ENCODE peak calls at places on chromosomes 12 and 14, in five cellular contexts. I is psoas muscle; B is activated B cell treated with CpG ODN at 0.5 μM for 24 hours; N is AG04450; R is CD4-positive, alpha-beta T cell. M is an unnamed sample.

GRCh38 chr12:92503977-92504966 is 198.5 kb upstream of the PLEKHG7 start:
- DNase-seq in N (no peak), I (peak), B (no peak), R (no peak), M (no peak)

GRCh38 chr12:18139989-18140596 is 50.1 kb upstream of the RERGL start:
- DNase-seq in N (no peak), I (no peak), B (no peak), R (no peak), M (no peak)

GRCh38 chr14:61102549-61103466 is 121.8 kb downstream of the SLC38A6 start:
- DNase-seq in I (no peak), B (no peak), R (no peak), N (no peak), M (no peak)

GRCh38 chr12:92028039-92028709 is 117.5 kb downstream of the BTG1 start:
- DNase-seq in B (no peak), R (no peak), N (no peak), I (no peak), M (no peak)

GRCh38 chr14:95519699-95520098 is 3.2 kb upstream of the SYNE3 start:
- DNase-seq in N (no peak), B (no peak), R (no peak), I (peak), M (no peak)

GRCh38 chr12:104478396-104479140 is 21.8 kb downstream of the CHST11 start:
- DNase-seq in B (no peak), N (no peak), R (no peak), I (no peak), M (no peak)

GRCh38 chr12:114636723-114637480 is 47.1 kb downstream of the TBX3 start:
- DNase-seq in B (no peak), I (no peak), R (no peak), N (no peak), M (no peak)

GRCh38 chr12:54210400-54210790 is 21.6 kb upstream of the SMUG1 start:
- DNase-seq in I (no peak), N (no peak), R (no peak), B (no peak), M (no peak)

GRCh38 chr12:116528067-116528466 is 31.1 kb upstream of the MAP1LC3B2 start:
- DNase-seq in N (no peak), R (no peak), I (no peak), B (no peak), M (no peak)

GRCh38 chr12:124744659-124745467 is 118.8 kb downstream of the SCARB1 start:
- DNase-seq in B (no peak), N (no peak), R (no peak), I (peak), M (no peak)

GRCh38 chr14:31124197-31124596 is 83.4 kb downstream of the HECTD1 start:
- DNase-seq in B (no peak), N (no peak), I (no peak), R (no peak), M (no peak)

GRCh38 chr14:53044486-53044885 is 93.6 kb upstream of the FERMT2 start:
- DNase-seq in R (no peak), I (no peak), N (no peak), B (no peak), M (no peak)

GRCh38 chr12:50222275-50222783 is 55.2 kb upstream of the CERS5 start:
- DNase-seq in I (no peak), B (no peak), R (no peak), N (peak), M (no peak)

GRCh38 chr12:110543252-110543959 is 39.7 kb downstream of the PPTC7 start:
- DNase-seq in B (no peak), N (no peak), I (peak), R (no peak), M (no peak)

GRCh38 chr12:19539836-19540235 is 100.5 kb downstream of the AEBP2 start:
- DNase-seq in R (no peak), I (no peak), N (no peak), B (no peak), M (no peak)

GRCh38 chr14:52318057-52318456 is 3.9 kb downstream of the PTGER2 start:
- DNase-seq in I (no peak), B (no peak), R (no peak), N (no peak), M (no peak)

GRCh38 chr12:89073659-89074058 is 278.6 kb downstream of the DUSP6 start:
- DNase-seq in R (no peak), N (no peak), I (no peak), B (no peak), M (no peak)
- TF ChIP-seq CTCF in R (no peak), N (no peak), I (no peak), B (no peak), M (no peak)

GRCh38 chr12:80195143-80195726 is 95.9 kb downstream of the OTOGL start:
- DNase-seq in I (no peak), B (no peak), R (no peak), N (peak), M (no peak)
- TF ChIP-seq CTCF in I (peak), B (no peak), R (no peak), N (peak), M (peak)

DNA sequence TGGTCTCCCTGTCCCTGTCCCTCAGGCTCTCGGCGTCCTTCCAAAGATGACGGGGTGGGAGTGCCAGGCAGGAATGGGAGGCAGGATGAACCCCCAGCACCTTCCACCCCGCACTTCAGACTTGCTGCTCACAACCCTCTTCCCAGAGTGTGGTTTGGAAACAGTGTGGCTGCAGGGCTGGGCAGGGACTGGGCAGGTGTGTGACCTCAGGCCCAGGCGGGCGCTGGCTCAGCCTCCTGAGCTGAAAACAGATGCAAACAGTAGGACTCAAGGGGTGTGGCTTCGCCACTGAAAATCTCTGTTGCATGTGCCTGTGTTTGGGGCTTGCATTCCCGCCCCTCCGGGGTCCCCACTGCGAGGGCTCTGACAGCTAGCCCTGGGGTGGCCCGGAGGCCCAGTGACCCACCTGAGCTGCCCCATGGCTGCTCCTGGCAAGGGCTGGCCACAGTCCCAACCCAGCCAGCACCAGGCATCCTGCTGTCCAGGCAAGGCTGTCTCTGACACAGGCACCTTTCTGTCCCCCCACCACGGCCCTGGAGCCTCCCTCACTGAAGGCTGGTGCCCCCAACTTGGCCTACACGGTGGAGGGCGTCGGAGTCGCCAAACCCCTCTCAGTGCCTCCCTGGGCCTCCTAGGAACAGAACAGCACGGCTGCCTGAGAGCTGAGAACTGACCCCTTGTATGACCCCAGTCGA is 46.1 kb downstream of the BEGAIN start:
- DNase-seq in N (no peak), R (no peak), I (peak), B (no peak), M (no peak)
- TF ChIP-seq CTCF in N (no peak), R (no peak), I (no peak), B (no peak), M (no peak)

GRCh38 chr12:38998887-38999482 is 93.6 kb upstream of the CPNE8 start:
- DNase-seq in R (no peak), B (no peak), N (no peak), I (no peak), M (no peak)

GRCh38 chr12:39000370-39000769 is 95.0 kb upstream of the CPNE8 start:
- DNase-seq in R (no peak), I (no peak), B (no peak), N (no peak), M (no peak)

GRCh38 chr12:39005671-39006070 is 100.3 kb upstream of the CPNE8 start:
- DNase-seq in I (no peak), R (no peak), N (no peak), B (no peak), M (no peak)

GRCh38 chr12:39006286-39006685 is 100.9 kb upstream of the CPNE8 start:
- DNase-seq in R (no peak), N (no peak), B (no peak), I (no peak), M (no peak)

DNA sequence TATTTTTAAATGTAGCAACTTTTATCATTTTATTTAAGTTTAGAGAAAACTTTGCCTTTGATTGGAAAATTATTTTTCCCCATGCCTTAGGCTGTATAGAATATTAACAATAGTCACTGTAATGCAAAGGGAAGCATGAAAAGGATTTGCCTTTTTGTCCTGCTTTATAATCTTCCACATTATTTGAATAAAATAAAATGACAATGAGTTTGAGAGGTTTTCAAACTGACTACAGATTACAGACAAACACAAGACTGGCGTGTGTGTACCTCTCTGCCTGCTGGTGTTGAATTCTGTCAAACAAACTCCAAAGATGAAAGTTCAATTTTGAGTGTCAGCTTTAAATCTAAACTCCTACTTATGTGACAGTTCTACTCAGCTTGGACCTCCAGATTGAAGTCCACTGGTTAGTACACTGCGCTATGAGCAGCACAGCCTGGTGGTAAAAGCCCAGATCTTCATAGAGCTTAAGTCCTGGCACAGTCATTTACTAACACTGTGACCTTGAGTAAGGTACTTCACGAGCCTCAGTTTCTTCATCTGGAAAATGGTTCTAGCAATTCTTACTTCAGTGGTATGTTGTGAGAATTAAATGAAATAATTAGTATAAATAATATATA is 98.3 kb upstream of the CPNE8 start:
- DNase-seq in N (no peak), B (no peak), R (no peak), I (no peak), M (no peak)
- TF ChIP-seq CTCF in N (no peak), B (no peak), R (no peak), I (no peak), M (no peak)

GRCh38 chr12:5965950-5966383 is 20.9 kb upstream of the ANO2 start:
- DNase-seq in R (peak), B (no peak), N (peak), I (no peak), M (peak)
- TF ChIP-seq CTCF in R (peak), B (peak), N (peak), I (peak), M (peak)

DNA sequence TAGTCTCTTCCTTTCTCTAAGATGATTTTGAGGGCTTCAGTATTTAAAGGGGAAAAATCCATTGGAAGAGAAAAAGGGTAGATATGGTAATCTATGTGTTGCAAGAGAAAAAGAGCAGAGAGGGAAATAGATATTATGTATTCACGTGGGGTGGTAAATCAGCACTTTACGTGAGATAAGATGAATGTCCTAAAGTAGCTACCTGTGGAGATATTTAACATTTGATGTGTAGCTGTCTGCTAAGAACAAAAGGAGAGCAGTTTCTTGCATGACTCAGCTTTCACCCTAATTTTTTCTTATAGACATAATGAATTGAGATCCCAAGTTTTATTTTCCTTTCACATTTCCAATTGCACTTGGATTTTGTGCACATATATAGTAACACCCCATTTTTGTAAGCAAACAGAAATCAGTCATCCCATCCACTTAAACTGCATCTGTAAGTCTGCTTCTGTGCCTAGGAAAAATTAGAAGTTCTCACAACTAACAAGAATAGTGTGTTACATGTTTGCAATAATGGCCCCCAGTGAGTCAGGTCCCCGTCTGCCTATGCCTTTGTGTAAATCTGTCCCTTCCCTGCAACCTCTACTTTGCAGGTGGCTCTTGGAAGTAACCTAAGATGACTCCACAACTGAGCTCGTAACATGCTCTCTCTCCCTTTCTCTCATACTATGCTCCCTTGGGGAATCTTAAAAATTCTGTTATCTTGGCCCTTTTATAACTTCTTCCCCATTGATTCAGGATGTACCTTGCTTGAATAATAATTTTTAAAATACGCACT is 3.6 kb downstream of the TMTC3 start:
- DNase-seq in N (no peak), B (no peak), R (no peak), I (no peak), M (no peak)
- TF ChIP-seq CTCF in N (no peak), B (no peak), R (no peak), I (no peak), M (no peak)

GRCh38 chr12:57091633-57092528 is 3.0 kb downstream of the NAB2 start:
- DNase-seq in R (no peak), B (no peak), N (no peak), I (no peak), M (no peak)

GRCh38 chr12:57090456-57090855 is 1.5 kb downstream of the NAB2 start:
- DNase-seq in N (no peak), I (no peak), B (no peak), R (no peak), M (no peak)

GRCh38 chr12:57092529-57092862 is 3.6 kb downstream of the NAB2 start:
- DNase-seq in I (no peak), N (no peak), B (no peak), R (no peak), M (no peak)

GRCh38 chr12:57089259-57090245 is 638 bp downstream of the NAB2 start:
- DNase-seq in B (peak), R (peak), I (peak), N (no peak), M (no peak)

GRCh38 chr12:57090924-57091632 is 2.2 kb downstream of the NAB2 start:
- DNase-seq in B (no peak), N (no peak), I (no peak), R (no peak), M (no peak)
- TF ChIP-seq CTCF in B (no peak), N (peak), I (peak), R (no peak), M (no peak)

GRCh38 chr14:87748558-87748957 is 244.4 kb downstream of the GALC start:
- DNase-seq in R (no peak), I (no peak), N (no peak), B (no peak), M (no peak)

DNA sequence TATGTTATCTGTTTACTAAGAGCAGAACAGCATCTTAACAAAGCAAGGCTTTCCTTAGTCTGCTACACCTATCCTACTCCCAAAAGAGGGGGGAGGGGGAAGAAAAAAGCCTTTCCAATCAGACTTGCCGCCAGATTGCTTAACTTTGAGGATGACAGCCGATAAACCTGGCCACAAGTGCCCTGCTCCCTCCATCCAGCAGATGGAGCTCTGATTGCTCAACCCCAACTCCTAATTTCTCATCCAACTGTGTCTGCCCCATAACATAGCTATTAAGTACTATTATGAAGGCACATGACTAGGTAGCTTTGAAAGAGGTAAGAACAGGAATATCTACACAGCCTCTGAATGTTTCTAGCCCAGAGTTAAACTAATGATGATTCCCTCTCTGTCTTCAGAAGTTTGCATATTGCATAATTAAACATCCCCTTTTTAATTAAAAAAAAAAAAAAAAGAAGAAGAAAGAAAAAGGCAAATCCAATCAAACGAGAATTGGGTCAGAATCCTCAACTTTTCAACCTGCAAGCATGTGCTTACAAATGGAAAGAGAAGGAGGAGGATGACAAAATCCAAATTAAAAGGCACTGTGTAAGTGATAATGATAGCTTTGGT is 247.4 kb downstream of the GALC start:
- DNase-seq in I (no peak), N (no peak), R (no peak), B (no peak), M (no peak)
- TF ChIP-seq CTCF in I (peak), N (peak), R (peak), B (no peak), M (peak)

DNA sequence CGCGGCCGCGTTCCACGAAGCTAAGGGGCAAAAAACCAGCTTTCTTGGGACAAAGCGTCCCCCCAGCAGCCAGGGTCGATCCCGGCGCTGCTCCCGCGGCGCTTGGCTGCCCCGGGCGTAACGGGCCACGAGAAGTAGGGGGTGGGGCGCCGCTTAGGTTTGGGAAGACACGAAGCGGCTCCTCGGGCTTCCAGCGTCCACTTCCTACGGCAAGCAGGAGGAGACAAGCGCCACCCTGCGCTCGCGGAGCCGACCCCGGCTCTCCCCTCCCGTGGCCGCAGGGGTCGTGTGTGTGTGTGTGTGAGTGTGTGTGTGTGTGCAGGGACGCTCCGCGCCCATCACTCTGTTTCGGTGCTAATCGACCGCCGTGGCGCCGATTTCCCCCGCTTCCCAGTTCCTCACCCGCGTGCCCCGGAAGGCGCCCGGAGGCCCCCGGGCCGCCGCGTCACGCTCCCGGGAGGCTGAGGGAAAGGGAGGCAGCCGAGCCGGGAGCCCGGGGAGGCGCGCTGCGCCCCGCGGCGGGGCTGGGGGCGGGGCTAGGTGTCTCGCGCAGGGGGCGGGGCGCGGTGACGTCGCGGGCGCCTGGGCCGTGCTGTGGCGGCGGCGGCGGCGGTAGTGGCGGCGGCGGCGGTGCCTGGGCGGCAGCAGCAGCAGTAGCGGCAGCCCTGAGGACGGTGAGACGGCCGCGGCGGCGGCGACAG is at the start of gene ERC1:
- DNase-seq in I (peak), R (peak), B (peak), N (peak), M (peak)
- TF ChIP-seq CTCF in I (no peak), R (no peak), B (no peak), N (no peak), M (no peak)